ENCODE peak calls at places on chromosomes 2 and 18, in four cellular contexts. Q, P, D and E are unnamed samples.

GRCh38 chr2:84889332-84889731 is 8.4 kb upstream of the TRABD2A start:
- DNase-seq in Q (no peak), P (no peak), D (peak), E (no peak)

GRCh38 chr2:166784296-166784946 is 103.9 kb upstream of the XIRP2 start:
- DNase-seq in Q (no peak), P (no peak), D (no peak), E (no peak)

GRCh38 chr2:54009549-54009948 is 38.8 kb upstream of the PSME4 start:
- DNase-seq in Q (no peak), P (no peak), D (no peak), E (no peak)

GRCh38 chr18:31513189-31513907 is 15.4 kb downstream of the DSG2 start:
- DNase-seq in Q (no peak), P (no peak), D (no peak), E (no peak)

GRCh38 chr2:207805566-207806226 is 36.0 kb upstream of the FZD5 start:
- DNase-seq in Q (no peak), P (no peak), D (no peak), E (no peak)

GRCh38 chr2:207960090-207960489 is 65.2 kb downstream of the PLEKHM3 start:
- DNase-seq in Q (no peak), P (no peak), D (no peak), E (no peak)

GRCh38 chr2:83006991-83007390 is 1452.1 kb downstream of the SUCLG1 start:
- DNase-seq in Q (no peak), P (no peak), D (no peak), E (no peak)

GRCh38 chr2:96775160-96775559 is 14.5 kb downstream of the CNNM4 start:
- DNase-seq in Q (no peak), P (no peak), D (no peak), E (no peak)

GRCh38 chr2:128321784-128322650 is 3.3 kb upstream of the HS6ST1 start:
- DNase-seq in Q (peak), P (peak), D (peak), E (no peak)

GRCh38 chr2:166802475-166802874 is 85.8 kb upstream of the XIRP2 start:
- DNase-seq in Q (no peak), P (no peak), D (no peak), E (no peak)

GRCh38 chr18:39806519-39806918 is 2148.5 kb upstream of the PIK3C3 start:
- DNase-seq in Q (peak), P (no peak), D (no peak), E (no peak)

GRCh38 chr18:44229693-44230108 is 451.0 kb upstream of the SETBP1 start:
- DNase-seq in Q (peak), P (no peak), D (peak), E (peak)

GRCh38 chr2:216391401-216391800 is 19.1 kb upstream of the MARCHF4 start:
- DNase-seq in Q (no peak), P (no peak), D (no peak), E (no peak)

GRCh38 chr2:211609127-211609526 is 929.5 kb downstream of the ERBB4 start:
- DNase-seq in Q (no peak), P (no peak), D (no peak), E (no peak)

GRCh38 chr2:236342507-236342906 is 78.3 kb upstream of the ASB18 start:
- DNase-seq in Q (no peak), P (no peak), D (no peak), E (no peak)

GRCh38 chr2:222433381-222434173 is 9.2 kb downstream of the SGPP2 start:
- DNase-seq in Q (no peak), P (no peak), D (no peak), E (no peak)

GRCh38 chr2:97736608-97737330 is 23.4 kb downstream of the ZAP70 start:
- DNase-seq in Q (no peak), P (peak), D (no peak), E (no peak)

GRCh38 chr2:231699006-231699405 is 9.3 kb upstream of the PTMA start:
- DNase-seq in Q (peak), P (no peak), D (peak), E (no peak)

GRCh38 chr2:42314892-42315468 is 46.0 kb downstream of the COX7A2L start:
- DNase-seq in Q (peak), P (no peak), D (no peak), E (peak)

GRCh38 chr2:63790913-63791312 is 50.8 kb upstream of the UGP2 start:
- DNase-seq in Q (peak), P (no peak), D (no peak), E (peak)

GRCh38 chr2:46434851-46435273 is 44.5 kb upstream of the TMEM247 start:
- DNase-seq in Q (peak), P (no peak), D (no peak), E (peak)

GRCh38 chr18:47858607-47859006 is 71.9 kb downstream of the SMAD2 start:
- DNase-seq in Q (no peak), P (no peak), D (no peak), E (no peak)

GRCh38 chr2:12008425-12009061 is 262.1 kb downstream of the LPIN1 start:
- DNase-seq in Q (no peak), P (no peak), D (no peak), E (no peak)

GRCh38 chr2:12009323-12009905 is 263.0 kb downstream of the LPIN1 start:
- DNase-seq in Q (no peak), P (no peak), D (no peak), E (no peak)

GRCh38 chr2:12010779-12011178 is 264.3 kb downstream of the LPIN1 start:
- DNase-seq in Q (no peak), P (no peak), D (no peak), E (no peak)

GRCh38 chr2:12007282-12007681 is 260.9 kb downstream of the LPIN1 start:
- DNase-seq in Q (no peak), P (no peak), D (no peak), E (no peak)

GRCh38 chr2:12010059-12010458 is 263.6 kb downstream of the LPIN1 start:
- DNase-seq in Q (no peak), P (no peak), D (no peak), E (no peak)
- H3K4me3 ChIP-seq in Q (no peak), P (no peak), D (no peak), E (no peak)

GRCh38 chr2:36885605-36886004 is 80.7 kb downstream of the STRN start:
- DNase-seq in Q (no peak), P (no peak), D (no peak), E (no peak)

GRCh38 chr2:36889782-36890181 is 76.6 kb downstream of the STRN start:
- DNase-seq in Q (peak), P (no peak), D (no peak), E (peak)

GRCh38 chr2:36881816-36882215 is 84.5 kb downstream of the STRN start:
- DNase-seq in Q (no peak), P (no peak), D (no peak), E (no peak)

GRCh38 chr2:36882532-36882931 is 83.8 kb downstream of the STRN start:
- DNase-seq in Q (no peak), P (no peak), D (no peak), E (no peak)

GRCh38 chr2:36886664-36887063 is 79.7 kb downstream of the STRN start:
- DNase-seq in Q (no peak), P (no peak), D (no peak), E (no peak)
- TF ChIP-seq CTCF in Q (no peak), P (no peak), D (no peak), E (no peak)

GRCh38 chr2:59254279-59254678 is 1013.2 kb upstream of the FANCL start:
- DNase-seq in Q (no peak), P (no peak), D (no peak), E (no peak)

GRCh38 chr2:59249441-59250330 is 1008.6 kb upstream of the FANCL start:
- DNase-seq in Q (no peak), P (no peak), D (no peak), E (no peak)
- H3K4me3 ChIP-seq in Q (peak), P (no peak), D (no peak), E (no peak)

GRCh38 chr2:86035883-86036789 is 69.5 kb downstream of the POLR1A start:
- DNase-seq in Q (peak), P (peak), D (peak), E (no peak)
- TF ChIP-seq CTCF in Q (peak), P (no peak), D (peak), E (peak)

DNA sequence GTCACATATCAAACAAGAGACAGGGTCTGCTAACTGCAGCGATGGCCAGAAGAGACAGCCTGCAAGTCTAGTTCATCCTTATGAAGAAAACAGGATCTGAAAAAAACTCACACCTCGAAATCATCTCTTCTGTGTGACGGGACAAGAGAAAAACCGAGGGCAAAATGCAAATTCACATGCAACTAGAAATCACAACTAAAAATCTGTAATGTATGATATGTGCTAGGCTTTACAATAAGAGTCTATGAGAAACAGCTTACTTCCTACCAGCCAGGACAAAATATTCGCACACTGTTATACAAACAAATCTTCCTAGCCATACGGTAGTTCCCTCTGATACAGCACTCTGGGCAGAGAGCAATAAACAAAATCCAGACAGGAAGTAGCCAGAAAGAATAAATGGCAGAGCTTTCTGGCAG is 48.8 kb downstream of the ANKRD44 start:
- DNase-seq in Q (no peak), P (no peak), D (no peak), E (no peak)
- H3K4me3 ChIP-seq in Q (no peak), P (no peak), D (no peak), E (no peak)